ENCODE peak calls at places on chromosome 2, in nine cellular contexts. One of them, this sample, is unnamed.

GRCh38 chr2:119122663-119123062 is 35.9 kb downstream of the C1QL2 start:
- DNase-seq in cardiac muscle cell: no peak
- DNase-seq in IMR-90: no peak
- DNase-seq in heart left ventricle: no peak
- DNase-seq in pancreas: no peak
- DNase-seq in A549: no peak
- DNase-seq in lower lobe of right lung: no peak
- DNase-seq in aorta: no peak
- DNase-seq in adipocyte: no peak
- DNase-seq in this sample: no peak

GRCh38 chr2:43139996-43140621 is 86.3 kb downstream of the ZFP36L2 start:
- DNase-seq in cardiac muscle cell: no peak
- DNase-seq in IMR-90: no peak
- DNase-seq in heart left ventricle: peak; percentile 81
- DNase-seq in pancreas: no peak
- DNase-seq in A549: no peak
- DNase-seq in lower lobe of right lung: no peak
- DNase-seq in aorta: no peak
- DNase-seq in adipocyte: no peak
- DNase-seq in this sample: no peak

GRCh38 chr2:119950966-119951365 is 61.9 kb upstream of the EPB41L5 start:
- DNase-seq in cardiac muscle cell: no peak
- DNase-seq in IMR-90: peak; percentile 2
- DNase-seq in heart left ventricle: no peak
- DNase-seq in pancreas: no peak
- DNase-seq in A549: no peak
- DNase-seq in lower lobe of right lung: no peak
- DNase-seq in aorta: no peak
- DNase-seq in adipocyte: no peak
- DNase-seq in this sample: peak; percentile 27

GRCh38 chr2:240644859-240645301 is 19.6 kb downstream of the GPR35 start:
- DNase-seq in cardiac muscle cell: no peak
- DNase-seq in IMR-90: no peak
- DNase-seq in heart left ventricle: peak; percentile 32
- DNase-seq in pancreas: peak; percentile 27
- DNase-seq in A549: no peak
- DNase-seq in lower lobe of right lung: no peak
- DNase-seq in aorta: no peak
- DNase-seq in adipocyte: no peak
- DNase-seq in this sample: no peak

GRCh38 chr2:240301256-240301795 is 134.1 kb upstream of the GPC1 start:
- DNase-seq in cardiac muscle cell: no peak
- DNase-seq in IMR-90: no peak
- DNase-seq in heart left ventricle: no peak
- DNase-seq in pancreas: peak; percentile 22
- DNase-seq in A549: no peak
- DNase-seq in lower lobe of right lung: no peak
- DNase-seq in aorta: no peak
- DNase-seq in adipocyte: no peak
- DNase-seq in this sample: no peak

GRCh38 chr2:97706708-97707345 is 6.5 kb upstream of the ZAP70 start:
- DNase-seq in cardiac muscle cell: no peak
- DNase-seq in IMR-90: no peak
- DNase-seq in heart left ventricle: no peak
- DNase-seq in pancreas: no peak
- DNase-seq in A549: no peak
- DNase-seq in lower lobe of right lung: no peak
- DNase-seq in aorta: no peak
- DNase-seq in adipocyte: no peak
- DNase-seq in this sample: no peak

GRCh38 chr2:171846894-171847293 is 47.1 kb downstream of the SLC25A12 start:
- DNase-seq in cardiac muscle cell: no peak
- DNase-seq in IMR-90: no peak
- DNase-seq in heart left ventricle: no peak
- DNase-seq in pancreas: no peak
- DNase-seq in A549: no peak
- DNase-seq in lower lobe of right lung: no peak
- DNase-seq in aorta: no peak
- DNase-seq in adipocyte: no peak
- DNase-seq in this sample: no peak

GRCh38 chr2:10030311-10030736 is 13.0 kb upstream of the KLF11 start:
- DNase-seq in cardiac muscle cell: no peak
- DNase-seq in IMR-90: no peak
- DNase-seq in heart left ventricle: peak; percentile 33
- DNase-seq in pancreas: peak; percentile 19
- DNase-seq in A549: no peak
- DNase-seq in lower lobe of right lung: no peak
- DNase-seq in aorta: peak; percentile 39
- DNase-seq in adipocyte: no peak
- DNase-seq in this sample: no peak

GRCh38 chr2:18406219-18406618 is 154.2 kb downstream of the RDH14 start:
- DNase-seq in cardiac muscle cell: no peak
- DNase-seq in IMR-90: no peak
- DNase-seq in heart left ventricle: no peak
- DNase-seq in pancreas: no peak
- DNase-seq in A549: no peak
- DNase-seq in lower lobe of right lung: no peak
- DNase-seq in aorta: no peak
- DNase-seq in adipocyte: no peak
- DNase-seq in this sample: no peak

GRCh38 chr2:149428783-149429182 is 98.4 kb downstream of the LYPD6 start:
- DNase-seq in cardiac muscle cell: no peak
- DNase-seq in IMR-90: no peak
- DNase-seq in heart left ventricle: no peak
- DNase-seq in pancreas: no peak
- DNase-seq in A549: no peak
- DNase-seq in lower lobe of right lung: no peak
- DNase-seq in aorta: no peak
- DNase-seq in adipocyte: no peak
- DNase-seq in this sample: no peak

GRCh38 chr2:10039658-10040410 is 3.5 kb upstream of the KLF11 start:
- DNase-seq in cardiac muscle cell: no peak
- DNase-seq in IMR-90: no peak
- DNase-seq in heart left ventricle: peak; percentile 57
- DNase-seq in pancreas: peak; percentile 87
- DNase-seq in A549: no peak
- DNase-seq in lower lobe of right lung: no peak
- DNase-seq in aorta: peak; percentile 67
- DNase-seq in adipocyte: no peak
- DNase-seq in this sample: no peak

GRCh38 chr2:97664636-97664970 is 759 bp upstream of the ACTR1B start:
- DNase-seq in cardiac muscle cell: no peak
- DNase-seq in IMR-90: no peak
- DNase-seq in heart left ventricle: no peak
- DNase-seq in pancreas: no peak
- DNase-seq in A549: peak; percentile 69
- DNase-seq in lower lobe of right lung: no peak
- DNase-seq in aorta: no peak
- DNase-seq in adipocyte: no peak
- DNase-seq in this sample: no peak

GRCh38 chr2:237118731-237119130 is 33.0 kb downstream of the COPS8 start:
- DNase-seq in cardiac muscle cell: no peak
- DNase-seq in IMR-90: peak; percentile 47
- DNase-seq in heart left ventricle: no peak
- DNase-seq in pancreas: no peak
- DNase-seq in A549: no peak
- DNase-seq in lower lobe of right lung: no peak
- DNase-seq in aorta: no peak
- DNase-seq in adipocyte: no peak
- DNase-seq in this sample: no peak

GRCh38 chr2:26477126-26477910 is 606 bp downstream of the OTOF start:
- DNase-seq in cardiac muscle cell: no peak
- DNase-seq in IMR-90: no peak
- DNase-seq in heart left ventricle: peak; percentile 46
- DNase-seq in pancreas: peak; percentile 55
- DNase-seq in A549: no peak
- DNase-seq in lower lobe of right lung: no peak
- DNase-seq in aorta: no peak
- DNase-seq in adipocyte: no peak
- DNase-seq in this sample: peak; percentile 21

GRCh38 chr2:73088211-73088610 is 16.7 kb upstream of the SFXN5 start:
- DNase-seq in cardiac muscle cell: no peak
- DNase-seq in IMR-90: no peak
- DNase-seq in heart left ventricle: no peak
- DNase-seq in pancreas: peak; percentile 50
- DNase-seq in A549: no peak
- DNase-seq in lower lobe of right lung: no peak
- DNase-seq in aorta: peak; percentile 44
- DNase-seq in adipocyte: no peak
- DNase-seq in this sample: no peak

DNA sequence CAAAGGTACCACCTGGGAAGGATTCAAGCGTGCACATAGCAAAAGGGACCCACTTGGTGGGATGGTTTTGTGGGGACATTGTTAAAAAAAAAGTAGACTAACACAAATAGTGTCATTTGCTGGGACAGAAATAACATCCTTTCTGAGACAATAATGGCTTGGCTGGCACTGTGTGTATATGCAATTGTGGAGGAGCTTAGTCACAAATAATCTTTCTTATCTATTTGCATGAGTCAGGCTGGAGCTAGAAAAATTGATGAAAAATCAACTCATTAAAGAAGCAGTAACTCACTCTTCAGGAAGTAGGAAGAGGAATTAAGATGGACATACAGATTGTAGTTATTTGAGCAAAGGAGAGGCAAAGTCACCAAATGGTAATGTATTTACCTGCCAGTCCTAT is 29.5 kb upstream of the ITGB6 start:
- DNase-seq in cardiac muscle cell: no peak
- DNase-seq in IMR-90: peak; percentile 62
- DNase-seq in heart left ventricle: no peak
- DNase-seq in pancreas: no peak
- DNase-seq in A549: peak; percentile 63
- DNase-seq in lower lobe of right lung: no peak
- DNase-seq in aorta: no peak
- DNase-seq in adipocyte: peak; percentile 66
- DNase-seq in this sample: no peak
- H3K4me1 ChIP-seq in cardiac muscle cell: peaks cover 25% of the 10 kb centered on the region
- H3K4me1 ChIP-seq in IMR-90: peaks cover 17% of the 10 kb centered on the region
- H3K4me1 ChIP-seq in heart left ventricle: no peaks in the 10 kb centered on the region
- H3K4me1 ChIP-seq in pancreas: no peaks in the 10 kb centered on the region
- H3K4me1 ChIP-seq in A549: peaks cover 87% of the 10 kb centered on the region
- H3K4me1 ChIP-seq in lower lobe of right lung: peaks cover 8% of the 10 kb centered on the region
- H3K4me1 ChIP-seq in aorta: peaks cover 4% of the 10 kb centered on the region
- H3K4me1 ChIP-seq in adipocyte: peaks cover 43% of the 10 kb centered on the region
- H3K4me1 ChIP-seq in this sample: peaks cover 44% of the 10 kb centered on the region

GRCh38 chr2:219279151-219279915 is at the start of gene DNAJB2:
- DNase-seq in cardiac muscle cell: peak; percentile 99
- DNase-seq in IMR-90: peak; percentile 99
- DNase-seq in heart left ventricle: peak; percentile 99
- DNase-seq in pancreas: peak; percentile 99
- DNase-seq in A549: peak; percentile 97
- DNase-seq in lower lobe of right lung: peak; percentile 99
- DNase-seq in aorta: peak; percentile 100
- DNase-seq in adipocyte: peak; percentile 99
- DNase-seq in this sample: peak; percentile 99

GRCh38 chr2:219279916-219280516 is 850 bp downstream of the DNAJB2 start:
- DNase-seq in cardiac muscle cell: no peak
- DNase-seq in IMR-90: no peak
- DNase-seq in heart left ventricle: no peak
- DNase-seq in pancreas: no peak
- DNase-seq in A549: no peak
- DNase-seq in lower lobe of right lung: no peak
- DNase-seq in aorta: no peak
- DNase-seq in adipocyte: no peak
- DNase-seq in this sample: no peak

GRCh38 chr2:219280682-219281081 is 1.5 kb downstream of the DNAJB2 start:
- DNase-seq in cardiac muscle cell: no peak
- DNase-seq in IMR-90: no peak
- DNase-seq in heart left ventricle: no peak
- DNase-seq in pancreas: no peak
- DNase-seq in A549: no peak
- DNase-seq in lower lobe of right lung: no peak
- DNase-seq in aorta: no peak
- DNase-seq in adipocyte: no peak
- DNase-seq in this sample: no peak

GRCh38 chr2:219278655-219279150 is 463 bp upstream of the DNAJB2 start:
- DNase-seq in cardiac muscle cell: no peak
- DNase-seq in IMR-90: no peak
- DNase-seq in heart left ventricle: no peak
- DNase-seq in pancreas: no peak
- DNase-seq in A549: no peak
- DNase-seq in lower lobe of right lung: no peak
- DNase-seq in aorta: no peak
- DNase-seq in adipocyte: no peak
- DNase-seq in this sample: no peak

GRCh38 chr2:219277703-219278654 is 1.2 kb upstream of the DNAJB2 start:
- DNase-seq in cardiac muscle cell: peak; percentile 85
- DNase-seq in IMR-90: peak; percentile 80
- DNase-seq in heart left ventricle: peak; percentile 88
- DNase-seq in pancreas: peak; percentile 87
- DNase-seq in A549: peak; percentile 83
- DNase-seq in lower lobe of right lung: peak; percentile 83
- DNase-seq in aorta: peak; percentile 82
- DNase-seq in adipocyte: peak; percentile 92
- DNase-seq in this sample: peak; percentile 73
- H3K4me1 ChIP-seq in cardiac muscle cell: peaks cover 16% of the 10 kb centered on the region
- H3K4me1 ChIP-seq in IMR-90: peaks cover 22% of the 10 kb centered on the region
- H3K4me1 ChIP-seq in heart left ventricle: peaks cover 7% of the 10 kb centered on the region
- H3K4me1 ChIP-seq in pancreas: peaks cover 9% of the 10 kb centered on the region
- H3K4me1 ChIP-seq in A549: peaks cover 67% of the 10 kb centered on the region
- H3K4me1 ChIP-seq in lower lobe of right lung: peaks cover 25% of the 10 kb centered on the region
- H3K4me1 ChIP-seq in aorta: peaks cover 4% of the 10 kb centered on the region
- H3K4me1 ChIP-seq in adipocyte: peaks cover 36% of the 10 kb centered on the region
- H3K4me1 ChIP-seq in this sample: peaks cover 34% of the 10 kb centered on the region

GRCh38 chr2:238130111-238130695 is 8.3 kb upstream of the KLHL30 start:
- DNase-seq in cardiac muscle cell: no peak
- DNase-seq in IMR-90: no peak
- DNase-seq in heart left ventricle: peak; percentile 44
- DNase-seq in pancreas: peak; percentile 70
- DNase-seq in A549: no peak
- DNase-seq in lower lobe of right lung: peak; percentile 41
- DNase-seq in aorta: no peak
- DNase-seq in adipocyte: no peak
- DNase-seq in this sample: no peak
- H3K4me1 ChIP-seq in cardiac muscle cell: peaks cover 11% of the 10 kb centered on the region
- H3K4me1 ChIP-seq in IMR-90: peaks cover 6% of the 10 kb centered on the region
- H3K4me1 ChIP-seq in heart left ventricle: no peaks in the 10 kb centered on the region
- H3K4me1 ChIP-seq in pancreas: no peaks in the 10 kb centered on the region
- H3K4me1 ChIP-seq in A549: no peaks in the 10 kb centered on the region
- H3K4me1 ChIP-seq in lower lobe of right lung: no peaks in the 10 kb centered on the region
- H3K4me1 ChIP-seq in aorta: no peaks in the 10 kb centered on the region
- H3K4me1 ChIP-seq in adipocyte: peaks cover 3% of the 10 kb centered on the region
- H3K4me1 ChIP-seq in this sample: peaks cover 5% of the 10 kb centered on the region

DNA sequence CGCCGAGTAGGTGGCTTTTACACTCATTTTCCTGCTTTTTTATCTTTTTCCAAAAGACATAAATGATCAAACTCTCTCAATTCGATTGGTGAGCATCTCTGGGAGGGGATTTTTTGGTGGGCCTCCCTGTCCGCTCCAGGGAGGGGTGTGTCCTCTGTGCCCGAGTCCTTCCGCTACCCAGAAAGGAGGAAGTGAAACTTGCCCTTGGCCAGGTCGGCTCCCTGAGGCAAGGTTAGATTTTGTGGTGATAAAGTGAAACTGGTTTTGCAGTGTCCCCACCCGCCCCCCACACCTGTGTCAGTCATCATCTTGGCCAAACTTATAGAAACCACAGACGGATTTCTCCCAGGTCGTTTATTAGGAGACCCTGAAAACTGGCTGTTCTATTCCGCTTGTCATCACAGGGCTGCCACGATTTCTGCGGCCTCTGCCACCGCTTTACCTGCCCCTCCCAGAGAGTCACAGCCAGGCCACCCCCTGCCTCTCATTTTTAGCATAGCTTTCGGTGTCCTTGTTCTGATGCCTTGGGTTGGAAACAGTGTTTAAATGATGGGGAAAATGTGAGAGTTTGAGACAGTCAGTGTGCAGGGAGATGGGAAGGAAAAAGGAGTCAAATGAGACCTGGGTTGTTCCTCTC is 93.6 kb downstream of the SH3BP4 start:
- DNase-seq in cardiac muscle cell: no peak
- DNase-seq in IMR-90: no peak
- DNase-seq in heart left ventricle: no peak
- DNase-seq in pancreas: no peak
- DNase-seq in A549: no peak
- DNase-seq in lower lobe of right lung: no peak
- DNase-seq in aorta: no peak
- DNase-seq in adipocyte: no peak
- DNase-seq in this sample: no peak
- H3K4me1 ChIP-seq in cardiac muscle cell: no peaks in the 10 kb centered on the region
- H3K4me1 ChIP-seq in IMR-90: peaks cover 9% of the 10 kb centered on the region
- H3K4me1 ChIP-seq in heart left ventricle: no peaks in the 10 kb centered on the region
- H3K4me1 ChIP-seq in pancreas: peaks cover 52% of the 10 kb centered on the region
- H3K4me1 ChIP-seq in A549: peaks cover 6% of the 10 kb centered on the region
- H3K4me1 ChIP-seq in lower lobe of right lung: peaks cover 28% of the 10 kb centered on the region
- H3K4me1 ChIP-seq in aorta: no peaks in the 10 kb centered on the region
- H3K4me1 ChIP-seq in adipocyte: peaks cover 11% of the 10 kb centered on the region
- H3K4me1 ChIP-seq in this sample: peaks cover 2% of the 10 kb centered on the region